ENCODE peak calls at places on chromosomes 3 and 15, in nine cellular contexts. I, G, H, V, L, F, Z, Q and M are unnamed samples.

GRCh38 chr3:131705558-131706051 is 202.8 kb upstream of the MRPL3 start:
- DNase-seq in I (no peak), G (peak), H (no peak), V (no peak), L (no peak), F (no peak), Z (no peak), Q (no peak), M (no peak)

GRCh38 chr3:149180057-149180573 is 41.5 kb downstream of the CP start:
- DNase-seq in I (no peak), G (no peak), H (peak), V (no peak), L (no peak), F (no peak), Z (peak), Q (peak), M (peak)

GRCh38 chr3:158700559-158700958 is 28.1 kb upstream of the LXN start:
- DNase-seq in I (no peak), G (no peak), H (no peak), V (no peak), L (no peak), F (no peak), Z (no peak), Q (no peak), M (peak)

GRCh38 chr15:38843736-38844590 is 279.3 kb upstream of the RASGRP1 start:
- DNase-seq in I (no peak), G (no peak), H (no peak), V (no peak), L (no peak), F (no peak), Z (peak), Q (no peak), M (no peak)

GRCh38 chr3:99721633-99722007 is 83.2 kb downstream of the COL8A1 start:
- DNase-seq in I (no peak), G (no peak), H (no peak), V (no peak), L (no peak), F (no peak), Z (no peak), Q (no peak), M (no peak)

GRCh38 chr3:155393316-155393715 is 99.8 kb upstream of the STRIT1 start:
- DNase-seq in I (no peak), G (no peak), H (no peak), V (no peak), L (no peak), F (no peak), Z (no peak), Q (no peak), M (no peak)

GRCh38 chr15:57591822-57592367 is at the start of gene MYZAP:
- DNase-seq in I (no peak), G (peak), H (no peak), V (peak), L (peak), F (peak), Z (no peak), Q (no peak), M (no peak)

GRCh38 chr3:101796076-101796475 is 17.1 kb downstream of the NXPE3 start:
- DNase-seq in I (no peak), G (no peak), H (no peak), V (no peak), L (no peak), F (no peak), Z (no peak), Q (no peak), M (no peak)

GRCh38 chr15:94412979-94413741 is 181.8 kb downstream of the MCTP2 start:
- DNase-seq in I (no peak), G (peak), H (no peak), V (no peak), L (no peak), F (no peak), Z (peak), Q (no peak), M (peak)

GRCh38 chr15:67882487-67883227 is 42.8 kb upstream of the RNU6-1 start:
- DNase-seq in I (peak), G (no peak), H (no peak), V (no peak), L (peak), F (no peak), Z (no peak), Q (no peak), M (no peak)

GRCh38 chr15:99446565-99447496 is 119.0 kb upstream of the MEF2A start:
- DNase-seq in I (no peak), G (peak), H (no peak), V (no peak), L (no peak), F (no peak), Z (no peak), Q (no peak), M (no peak)

GRCh38 chr3:15882577-15882976 is 84.8 kb upstream of the ANKRD28 start:
- DNase-seq in I (no peak), G (no peak), H (no peak), V (no peak), L (no peak), F (no peak), Z (no peak), Q (no peak), M (no peak)

GRCh38 chr15:90903733-90904536 is 833 bp downstream of the MAN2A2 start:
- DNase-seq in I (no peak), G (peak), H (peak), V (no peak), L (no peak), F (no peak), Z (no peak), Q (no peak), M (peak)

GRCh38 chr15:47961401-47962090 is 159.2 kb upstream of the SLC24A5 start:
- DNase-seq in I (no peak), G (no peak), H (no peak), V (no peak), L (no peak), F (no peak), Z (no peak), Q (no peak), M (no peak)

GRCh38 chr3:143071776-143072175 is 47.8 kb upstream of the CHST2 start:
- DNase-seq in I (no peak), G (no peak), H (no peak), V (no peak), L (no peak), F (no peak), Z (no peak), Q (no peak), M (no peak)

GRCh38 chr15:88871313-88871712 is 24.0 kb downstream of the HAPLN3 start:
- DNase-seq in I (no peak), G (no peak), H (no peak), V (no peak), L (no peak), F (no peak), Z (no peak), Q (no peak), M (no peak)

GRCh38 chr15:70318594-70318993 is 220.9 kb upstream of the TLE3 start:
- DNase-seq in I (no peak), G (no peak), H (no peak), V (no peak), L (no peak), F (no peak), Z (no peak), Q (no peak), M (no peak)

GRCh38 chr3:11637901-11638668 is 5.6 kb downstream of the VGLL4 start:
- DNase-seq in I (no peak), G (no peak), H (no peak), V (no peak), L (peak), F (no peak), Z (peak), Q (no peak), M (no peak)

GRCh38 chr15:82995938-82996337 is 9.9 kb downstream of the RAMAC start:
- DNase-seq in I (no peak), G (no peak), H (no peak), V (no peak), L (no peak), F (no peak), Z (no peak), Q (no peak), M (no peak)

GRCh38 chr15:48176097-48176496 is 2.0 kb downstream of the MYEF2 start:
- DNase-seq in I (no peak), G (no peak), H (no peak), V (no peak), L (no peak), F (no peak), Z (no peak), Q (no peak), M (no peak)

GRCh38 chr15:74208901-74209559 is 6.4 kb upstream of the STRA6 start:
- DNase-seq in I (no peak), G (peak), H (no peak), V (no peak), L (no peak), F (no peak), Z (no peak), Q (no peak), M (no peak)